ENCODE peak calls at places on chromosomes 13 and 19, in ten cellular contexts. N is aorta; O is OCI-LY7; X is endodermal cell; M is CD8-positive, alpha-beta memory T cell; K is IMR-90; S is DND-41; P is LNCaP clone FGC; H is K562; B is lower leg skin. E is an unnamed sample.

GRCh38 chr19:34082289-34083077 is 89.8 kb upstream of the LSM14A start:
- DNase-seq in P (no peak), N (no peak), H (no peak), X (peak), M (no peak), K (no peak), S (no peak), B (no peak), O (no peak), E (no peak)

GRCh38 chr19:7677664-7678311 is 898 bp downstream of the MCEMP1 start:
- DNase-seq in S (no peak), N (no peak), M (no peak), B (no peak), H (no peak), P (no peak), K (no peak), O (no peak), X (no peak), E (no peak)

GRCh38 chr19:13983213-13983889 is 22.8 kb downstream of the RFX1 start:
- DNase-seq in N (no peak), M (no peak), B (no peak), P (no peak), X (no peak), S (no peak), H (no peak), K (no peak), O (peak), E (no peak)

GRCh38 chr13:114039471-114040141 is 65.7 kb upstream of the C13orf46 start:
- DNase-seq in X (no peak), B (no peak), S (no peak), K (no peak), P (no peak), O (no peak), M (no peak), H (no peak), N (no peak), E (no peak)

GRCh38 chr13:98508280-98509074 is 68.4 kb downstream of the STK24 start:
- DNase-seq in X (no peak), K (peak), O (no peak), B (no peak), M (no peak), H (no peak), N (no peak), P (no peak), S (no peak), E (no peak)

GRCh38 chr19:46900341-46900740 is 39.5 kb downstream of the ARHGAP35 start:
- DNase-seq in H (no peak), M (no peak), N (no peak), X (peak), P (no peak), K (no peak), S (no peak), B (no peak), O (no peak), E (no peak)

GRCh38 chr19:37014456-37014855 is 63.8 kb upstream of the ZNF420 start:
- DNase-seq in K (no peak), O (no peak), N (no peak), M (no peak), H (no peak), P (no peak), X (no peak), B (no peak), S (no peak), E (no peak)

GRCh38 chr13:21703846-21704245 is 33.0 kb downstream of the FGF9 start:
- DNase-seq in S (no peak), M (no peak), N (no peak), K (no peak), P (peak), H (no peak), X (no peak), O (no peak), B (no peak), E (no peak)

GRCh38 chr19:41690801-41691065 is 2.7 kb upstream of the CEACAM7 start:
- DNase-seq in B (no peak), K (no peak), H (no peak), S (no peak), M (no peak), X (no peak), P (no peak), N (no peak), O (no peak), E (no peak)

GRCh38 chr13:99191900-99192399 is 8.7 kb upstream of the UBAC2 start:
- DNase-seq in H (no peak), X (no peak), K (peak), M (no peak), O (no peak), S (no peak), N (no peak), P (peak), B (peak), E (no peak)

GRCh38 chr13:49683489-49683888 is 7.8 kb downstream of the EBPL start:
- DNase-seq in O (no peak), B (no peak), P (no peak), H (no peak), N (no peak), S (no peak), K (no peak), M (no peak), X (no peak), E (no peak)

GRCh38 chr13:98641075-98641474 is 64.2 kb upstream of the STK24 start:
- DNase-seq in S (no peak), M (no peak), H (no peak), N (no peak), X (no peak), P (no peak), K (no peak), B (no peak), O (no peak), E (no peak)

GRCh38 chr19:31693131-31693700 is 344.0 kb upstream of the TSHZ3 start:
- DNase-seq in O (no peak), H (no peak), N (no peak), B (no peak), X (peak), K (no peak), P (no peak), M (no peak), S (no peak), E (no peak)

GRCh38 chr13:29743229-29743786 is 107.1 kb downstream of the UBL3 start:
- DNase-seq in N (peak), P (no peak), H (no peak), K (peak), M (no peak), X (peak), B (peak), S (no peak), O (no peak), E (no peak)

GRCh38 chr19:35609881-35610353 is 2.6 kb upstream of the HAUS5 start:
- DNase-seq in S (no peak), P (no peak), N (no peak), X (no peak), O (peak), H (no peak), M (no peak), B (no peak), K (no peak), E (no peak)

GRCh38 chr13:74134777-74135305 is 637 bp upstream of the KLF12 start:
- DNase-seq in M (peak), H (peak), O (peak), B (no peak), N (peak), K (no peak), P (no peak), S (peak), X (no peak), E (peak)

GRCh38 chr19:23527797-23528196 is 132.5 kb upstream of the ZNF91 start:
- DNase-seq in N (no peak), X (no peak), O (peak), M (no peak), H (no peak), P (no peak), K (no peak), B (no peak), S (peak), E (no peak)

GRCh38 chr19:58429745-58430144 is 10.2 kb downstream of the ZNF132 start:
- DNase-seq in S (no peak), K (peak), N (no peak), X (no peak), B (no peak), H (no peak), O (no peak), P (no peak), M (no peak), E (no peak)

GRCh38 chr13:114279146-114279545 is 2.3 kb upstream of the UPF3A start:
- DNase-seq in B (no peak), O (no peak), N (no peak), X (no peak), H (peak), K (no peak), S (no peak), M (no peak), P (no peak), E (no peak)

GRCh38 chr13:61833228-61833627 is 417.6 kb upstream of the PCDH20 start:
- DNase-seq in X (no peak), K (no peak), H (no peak), O (no peak), M (no peak), P (no peak), B (no peak), S (no peak), N (no peak), E (no peak)

GRCh38 chr19:46818812-46819211 is 30.4 kb upstream of the SLC1A5 start:
- DNase-seq in O (peak), M (no peak), P (no peak), K (peak), X (peak), H (no peak), B (no peak), S (peak), N (no peak), E (no peak)

GRCh38 chr13:100022798-100023197 is 41.2 kb downstream of the ZIC2 start:
- DNase-seq in P (no peak), N (no peak), X (no peak), B (no peak), K (no peak), M (no peak), H (no peak), O (no peak), S (no peak), E (no peak)

GRCh38 chr13:77383097-77383496 is 56.2 kb upstream of the MYCBP2 start:
- DNase-seq in B (no peak), X (no peak), N (no peak), S (no peak), H (no peak), O (no peak), M (no peak), P (no peak), K (no peak), E (no peak)

GRCh38 chr13:39484506-39485313 is 118.3 kb downstream of the LHFPL6 start:
- DNase-seq in X (no peak), P (no peak), B (no peak), N (no peak), K (peak), M (no peak), S (no peak), O (no peak), H (no peak), E (no peak)

GRCh38 chr19:35009424-35010415 is 9.6 kb downstream of the GRAMD1A start:
- DNase-seq in P (no peak), K (no peak), H (no peak), S (no peak), B (no peak), X (no peak), M (no peak), N (no peak), O (no peak), E (no peak)

GRCh38 chr13:110626510-110626909 is 11.2 kb downstream of the NAXD start:
- DNase-seq in K (no peak), O (no peak), N (no peak), M (no peak), X (no peak), B (no peak), H (no peak), S (no peak), P (no peak), E (no peak)

GRCh38 chr13:95660981-95661581 is 15.9 kb upstream of the DNAJC3 start:
- DNase-seq in S (peak), O (peak), B (no peak), K (peak), M (no peak), P (no peak), N (no peak), H (peak), X (no peak), E (no peak)

GRCh38 chr19:15623711-15624318 is 8.8 kb downstream of the CYP4F8 start:
- DNase-seq in O (no peak), M (no peak), S (peak), H (peak), B (no peak), N (no peak), X (peak), P (no peak), K (no peak), E (no peak)

GRCh38 chr19:5078179-5078578 is 109.3 kb downstream of the KDM4B start:
- DNase-seq in X (no peak), O (no peak), H (no peak), K (no peak), P (no peak), B (no peak), M (peak), N (no peak), S (no peak), E (no peak)

GRCh38 chr19:22882797-22883196 is 50.7 kb downstream of the ZNF723 start:
- DNase-seq in H (no peak), S (peak), X (no peak), B (no peak), K (peak), M (no peak), P (peak), O (peak), N (no peak), E (no peak)

GRCh38 chr13:110347535-110348308 is 40.6 kb downstream of the COL4A2 start:
- DNase-seq in K (peak), O (no peak), P (no peak), B (peak), X (no peak), N (peak), M (no peak), S (no peak), H (no peak), E (no peak)

GRCh38 chr19:38946229-38947010 is 15.7 kb downstream of the MRPS12 start:
- DNase-seq in K (no peak), H (no peak), N (no peak), S (no peak), M (peak), X (no peak), P (no peak), O (no peak), B (no peak), E (no peak)

GRCh38 chr19:38952395-38953165 is 21.8 kb downstream of the MRPS12 start:
- DNase-seq in N (no peak), M (peak), P (peak), X (peak), O (peak), S (peak), B (no peak), H (no peak), K (peak), E (no peak)

GRCh38 chr19:38951187-38951586 is 20.4 kb downstream of the MRPS12 start:
- DNase-seq in P (no peak), H (no peak), M (peak), X (no peak), S (no peak), K (no peak), N (no peak), O (no peak), B (no peak), E (no peak)

GRCh38 chr19:38953677-38954076 is 21.9 kb downstream of the FBXO17 start:
- DNase-seq in X (peak), O (no peak), H (no peak), S (no peak), B (no peak), P (no peak), K (no peak), N (no peak), M (no peak), E (no peak)

GRCh38 chr19:38949580-38950367 is 19.0 kb downstream of the MRPS12 start:
- DNase-seq in N (peak), X (peak), O (peak), B (peak), M (peak), P (no peak), H (no peak), S (no peak), K (peak), E (peak)
- H3K4me3 ChIP-seq in N (no peak), X (no peak), O (no peak), B (no peak), M (peak), P (no peak), H (no peak), S (no peak), K (no peak), E (peak)

GRCh38 chr19:6648141-6648715 is 21.7 kb downstream of the TNFSF14 start:
- DNase-seq in N (no peak), B (no peak), M (no peak), P (no peak), K (no peak), H (no peak), X (peak), S (no peak), O (no peak), E (no peak)

GRCh38 chr19:6649189-6649588 is 20.8 kb downstream of the TNFSF14 start:
- DNase-seq in O (no peak), N (no peak), B (no peak), M (no peak), X (no peak), H (no peak), K (no peak), P (no peak), S (no peak), E (no peak)

GRCh38 chr19:6654347-6655310 is 15.3 kb downstream of the TNFSF14 start:
- DNase-seq in X (no peak), N (no peak), O (peak), K (no peak), S (peak), H (no peak), P (no peak), B (no peak), M (peak), E (no peak)

GRCh38 chr19:6652214-6653094 is 17.5 kb downstream of the TNFSF14 start:
- DNase-seq in X (no peak), S (no peak), K (no peak), H (peak), P (no peak), B (no peak), O (no peak), M (no peak), N (no peak), E (no peak)
- H3K4me3 ChIP-seq in X (no peak), S (no peak), K (no peak), H (no peak), P (no peak), B (no peak), O (no peak), M (no peak), N (no peak), E (no peak)

GRCh38 chr19:18161691-18162039 is 8.7 kb downstream of the PIK3R2 start:
- DNase-seq in X (no peak), M (no peak), N (no peak), K (no peak), O (no peak), B (no peak), S (no peak), H (no peak), P (no peak), E (no peak)
- H3K4me3 ChIP-seq in X (no peak), M (no peak), N (no peak), K (no peak), O (no peak), B (no peak), S (no peak), H (peak), P (no peak), E (peak)

GRCh38 chr19:10617409-10618121 is 7.8 kb upstream of the SLC44A2 start:
- DNase-seq in X (no peak), H (peak), N (no peak), M (no peak), K (peak), P (no peak), S (no peak), B (no peak), O (no peak), E (no peak)
- H3K4me3 ChIP-seq in X (no peak), H (peak), N (no peak), M (no peak), K (peak), P (no peak), S (no peak), B (no peak), O (no peak), E (peak)

DNA sequence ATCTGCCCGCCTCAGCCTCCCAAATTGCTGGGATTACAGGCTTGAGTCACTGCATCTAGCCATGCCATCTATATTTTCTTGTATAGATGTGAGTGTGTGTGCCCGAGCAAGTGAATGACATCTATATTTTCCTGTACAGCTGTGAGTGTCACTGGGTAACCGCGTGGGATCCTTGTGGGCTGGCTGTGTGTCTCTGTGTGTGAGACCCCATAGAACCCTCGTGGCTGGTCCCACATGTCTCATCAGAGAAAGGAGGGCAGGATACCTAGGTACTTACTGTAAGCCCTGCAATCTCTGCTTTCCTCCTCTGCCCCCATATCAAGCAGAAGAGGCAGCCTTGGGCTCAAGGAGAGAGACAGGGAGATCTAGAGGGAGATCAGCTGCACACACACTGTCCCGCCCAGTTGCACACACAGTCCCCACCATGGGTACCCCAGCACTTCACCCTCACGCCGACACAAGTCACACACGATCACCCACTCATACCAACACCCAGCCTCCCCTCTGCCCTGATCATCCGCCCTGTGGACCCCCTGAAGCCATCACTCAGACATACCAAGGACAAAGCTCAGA is 658 bp downstream of the DENND1C start:
- DNase-seq in O (peak), P (no peak), X (no peak), K (no peak), S (peak), H (peak), B (no peak), M (no peak), N (no peak), E (no peak)
- H3K4me3 ChIP-seq in O (peak), P (no peak), X (no peak), K (no peak), S (peak), H (no peak), B (no peak), M (peak), N (no peak), E (peak)

DNA sequence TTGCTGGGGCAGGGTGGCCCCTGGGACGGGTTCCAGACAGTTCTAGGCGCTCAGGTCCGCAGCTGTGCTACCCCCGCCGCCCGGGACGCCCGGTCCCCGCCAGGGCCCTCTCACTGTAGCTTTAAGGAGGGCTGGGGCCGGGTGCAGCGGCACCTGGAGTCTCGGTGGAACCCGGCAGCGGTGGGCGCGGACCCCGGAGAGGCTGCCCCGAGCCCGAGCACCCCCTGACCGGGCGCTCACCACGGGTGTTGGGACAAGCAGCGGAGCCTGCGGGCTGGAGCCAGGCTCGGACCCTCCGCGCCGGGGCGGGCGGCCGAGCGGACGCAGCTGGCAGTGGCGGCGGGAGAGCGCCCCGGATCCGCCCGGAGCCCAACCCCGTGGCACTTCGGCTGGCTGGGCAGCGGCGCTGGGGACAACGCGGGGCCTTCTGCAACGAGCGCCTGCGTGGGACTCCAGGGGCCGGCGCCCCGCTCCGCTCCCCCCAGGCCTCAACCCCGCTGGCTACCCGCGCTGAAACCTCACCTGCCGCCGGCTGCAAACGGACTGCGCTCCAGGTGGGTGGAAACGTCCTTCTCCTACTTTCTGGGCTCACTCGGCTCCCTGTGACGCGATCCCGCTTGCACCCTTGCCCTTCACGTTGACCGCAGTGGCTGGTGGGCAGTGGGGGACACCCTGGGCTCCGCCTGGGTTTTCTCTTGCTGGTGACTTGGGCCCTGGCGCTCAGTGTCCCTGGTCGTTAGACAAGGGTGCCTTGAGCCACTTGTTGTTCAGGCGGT is 81.1 kb downstream of the ZNF429 start:
- DNase-seq in H (no peak), S (peak), M (no peak), B (no peak), K (no peak), P (no peak), X (peak), O (no peak), N (no peak), E (peak)
- H3K4me3 ChIP-seq in H (no peak), S (peak), M (no peak), B (peak), K (no peak), P (no peak), X (no peak), O (no peak), N (peak), E (peak)

GRCh38 chr19:44755219-44755618 is 6.7 kb downstream of the BCL3 start:
- DNase-seq in H (no peak), P (no peak), O (no peak), B (no peak), M (no peak), K (no peak), S (no peak), X (no peak), N (no peak), E (no peak)
- H3K4me3 ChIP-seq in H (no peak), P (no peak), O (peak), B (no peak), M (peak), K (no peak), S (no peak), X (no peak), N (no peak), E (peak)

DNA sequence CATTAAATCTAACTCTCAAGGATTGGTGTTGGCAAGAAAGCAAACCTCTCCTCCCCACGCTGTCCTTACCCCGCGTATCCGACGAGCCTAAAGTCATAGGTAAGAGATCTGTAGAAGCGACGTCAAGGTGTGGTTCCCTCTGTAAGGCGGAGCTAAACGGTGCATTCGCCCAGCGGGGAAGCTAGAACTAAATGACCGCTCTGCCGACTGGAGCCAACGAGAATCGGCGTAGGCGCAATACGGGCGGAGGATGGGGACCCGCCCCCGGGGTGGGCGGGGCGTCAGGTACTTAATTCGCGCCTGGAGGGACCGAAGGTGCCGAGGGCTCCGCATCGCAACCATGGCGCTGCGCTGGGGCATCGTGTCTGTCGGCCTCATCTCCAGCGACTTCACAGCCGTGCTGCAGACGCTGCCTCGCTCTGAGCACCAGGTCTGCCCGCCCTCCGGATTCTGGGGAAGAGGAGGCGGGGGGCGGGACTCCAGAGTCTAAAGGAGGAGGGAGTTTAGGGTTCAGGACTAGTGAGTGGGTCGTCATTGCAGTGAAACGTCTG is at the start of gene DHDH:
- DNase-seq in M (peak), B (peak), X (peak), H (peak), O (peak), S (peak), K (peak), P (peak), N (peak), E (peak)
- H3K4me3 ChIP-seq in M (peak), B (no peak), X (peak), H (peak), O (peak), S (no peak), K (peak), P (peak), N (no peak), E (peak)

E was measured in lower lobe of right lung.